ENCODE peak calls at places on chromosomes 11 and 22, in nine cellular contexts. W, E, P, O, T, N, Q, V and B are unnamed samples. For H3K4me1 and H3K27me3, the result is how much of the 10 kb centered on the place peaks cover.

GRCh38 chr11:116879789-116880402 is 42.5 kb upstream of the APOA1 start:
- DNase-seq in W (peak), E (peak), P (no peak), O (no peak), T (no peak), N (no peak), Q (no peak), V (peak), B (peak)

GRCh38 chr11:106076421-106076922 is 675 bp downstream of the KBTBD3 start:
- DNase-seq in W (peak), E (no peak), P (no peak), O (no peak), T (no peak), N (peak), Q (peak), V (no peak), B (no peak)

GRCh38 chr22:37563153-37564081 is 3.1 kb downstream of the CDC42EP1 start:
- DNase-seq in W (no peak), E (no peak), P (no peak), O (peak), T (peak), N (no peak), Q (peak), V (peak), B (no peak)

GRCh38 chr22:26559961-26560575 is 29.9 kb downstream of the TPST2 start:
- DNase-seq in W (no peak), E (no peak), P (no peak), O (no peak), T (no peak), N (no peak), Q (no peak), V (no peak), B (no peak)

GRCh38 chr11:120346233-120346632 is 10.0 kb downstream of the ARHGEF12 start:
- DNase-seq in W (no peak), E (no peak), P (no peak), O (no peak), T (no peak), N (no peak), Q (no peak), V (no peak), B (no peak)

GRCh38 chr11:66418168-66418985 is 2.5 kb upstream of the NPAS4 start:
- DNase-seq in W (peak), E (peak), P (peak), O (peak), T (no peak), N (peak), Q (peak), V (peak), B (peak)

GRCh38 chr11:98740335-98740734 is 280.4 kb upstream of the CNTN5 start:
- DNase-seq in W (no peak), E (no peak), P (no peak), O (no peak), T (no peak), N (no peak), Q (no peak), V (no peak), B (no peak)

GRCh38 chr22:28921585-28921879 is 38.2 kb downstream of the ZNRF3 start:
- DNase-seq in W (no peak), E (no peak), P (no peak), O (no peak), T (no peak), N (no peak), Q (no peak), V (no peak), B (no peak)

GRCh38 chr11:70207531-70208131 is 4.5 kb downstream of the FADD start:
- DNase-seq in W (no peak), E (no peak), P (no peak), O (no peak), T (peak), N (no peak), Q (no peak), V (no peak), B (no peak)

GRCh38 chr11:14773755-14774154 is 118.3 kb downstream of the CYP2R1 start:
- DNase-seq in W (peak), E (no peak), P (no peak), O (no peak), T (no peak), N (no peak), Q (no peak), V (no peak), B (no peak)

GRCh38 chr22:42872821-42873220 is 15.7 kb upstream of the ARFGAP3 start:
- DNase-seq in W (no peak), E (no peak), P (no peak), O (no peak), T (no peak), N (no peak), Q (no peak), V (no peak), B (no peak)

GRCh38 chr22:29971607-29972006 is 88.6 kb downstream of the MTMR3 start:
- DNase-seq in W (no peak), E (no peak), P (no peak), O (no peak), T (no peak), N (no peak), Q (no peak), V (no peak), B (no peak)

GRCh38 chr11:13939952-13940610 is 22.4 kb upstream of the SPON1 start:
- DNase-seq in W (no peak), E (no peak), P (no peak), O (no peak), T (no peak), N (no peak), Q (no peak), V (no peak), B (no peak)

DNA sequence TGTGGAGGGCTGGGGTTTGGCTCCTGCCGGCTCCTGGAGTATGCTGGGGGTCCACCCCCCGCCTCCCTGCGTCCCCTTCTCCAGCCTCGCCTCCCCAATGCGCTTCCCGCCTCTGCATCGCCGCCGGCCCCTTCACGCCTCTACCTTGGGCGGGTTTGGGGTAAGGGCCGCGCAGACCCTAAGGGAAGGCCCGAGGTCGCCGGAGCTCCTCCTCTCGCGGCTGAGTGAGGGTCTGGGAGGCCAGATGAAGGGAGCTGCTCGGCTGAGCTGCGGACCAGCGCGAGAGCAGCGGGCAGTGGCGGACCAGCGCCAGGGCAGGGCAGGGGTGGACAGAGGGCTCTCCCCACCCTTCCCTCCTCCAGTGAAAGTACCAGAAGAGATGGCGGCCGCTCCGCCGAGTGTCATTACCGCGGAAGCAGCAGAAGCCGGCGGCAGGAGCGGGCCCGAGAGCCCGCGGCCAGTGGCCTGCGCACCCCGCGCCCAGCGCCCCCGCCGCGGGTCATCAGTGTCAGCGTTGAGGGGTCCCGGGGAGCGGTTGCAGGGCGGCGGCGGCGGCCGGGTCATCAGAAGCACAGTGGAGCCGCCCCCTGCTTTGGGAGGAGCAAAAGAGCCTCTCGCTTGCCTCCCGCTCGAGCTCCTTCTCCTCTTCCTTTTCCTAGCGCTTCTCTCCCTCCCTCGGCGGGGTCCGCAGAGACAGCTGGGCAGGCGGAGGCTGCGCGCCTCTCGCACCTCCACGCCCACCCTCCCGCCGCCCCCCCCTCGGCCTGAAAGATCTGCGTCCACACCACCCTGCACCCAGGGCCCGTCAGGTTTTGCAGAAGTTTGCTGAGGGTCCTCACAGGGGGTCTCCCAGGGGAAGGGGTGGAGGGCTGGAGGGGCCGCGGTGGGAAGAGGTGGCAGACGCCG is 255.7 kb upstream of the CADM1 start:
- DNase-seq in W (peak), E (no peak), P (peak), O (peak), T (peak), N (peak), Q (peak), V (no peak), B (no peak)
- H3K4me3 ChIP-seq in W (peak), E (peak), P (peak), O (peak), T (peak), N (peak), Q (peak), V (no peak), B (no peak)

GRCh38 chr11:32434387-32435151 is 770 bp downstream of the WT1 start:
- DNase-seq in W (peak), E (no peak), P (peak), O (no peak), T (no peak), N (peak), Q (no peak), V (no peak), B (no peak)
- H3K4me1 ChIP-seq in W (under half), E (under half), P (under half), O (half or more), T (under half), N (under half), Q (under half), V (under half), B (half or more)

GRCh38 chr22:50551160-50551752 is 5.6 kb downstream of the KLHDC7B start:
- DNase-seq in W (no peak), E (no peak), P (no peak), O (no peak), T (peak), N (no peak), Q (peak), V (no peak), B (no peak)

GRCh38 chr22:50548913-50549790 is 3.5 kb downstream of the KLHDC7B start:
- DNase-seq in W (no peak), E (no peak), P (peak), O (no peak), T (no peak), N (no peak), Q (no peak), V (no peak), B (no peak)

GRCh38 chr22:50553310-50553709 is 7.6 kb downstream of the KLHDC7B start:
- DNase-seq in W (no peak), E (no peak), P (no peak), O (no peak), T (no peak), N (no peak), Q (no peak), V (no peak), B (no peak)

GRCh38 chr22:50548046-50548912 is 2.6 kb downstream of the KLHDC7B start:
- DNase-seq in W (no peak), E (no peak), P (peak), O (no peak), T (peak), N (no peak), Q (no peak), V (no peak), B (peak)

GRCh38 chr22:50550395-50550794 is 4.7 kb downstream of the KLHDC7B start:
- DNase-seq in W (no peak), E (no peak), P (no peak), O (no peak), T (no peak), N (no peak), Q (no peak), V (no peak), B (no peak)
- H3K27me3 ChIP-seq in W (under half), E (under half), P (under half), O (half or more), T (under half), N (under half), Q (under half), V (under half), B (under half)

GRCh38 chr11:30583505-30584280 is 2.5 kb downstream of the MPPED2 start:
- DNase-seq in W (peak), E (no peak), P (peak), O (peak), T (peak), N (no peak), Q (peak), V (no peak), B (no peak)
- H3K4me3 ChIP-seq in W (peak), E (peak), P (peak), O (peak), T (no peak), N (no peak), Q (peak), V (no peak), B (no peak)

DNA sequence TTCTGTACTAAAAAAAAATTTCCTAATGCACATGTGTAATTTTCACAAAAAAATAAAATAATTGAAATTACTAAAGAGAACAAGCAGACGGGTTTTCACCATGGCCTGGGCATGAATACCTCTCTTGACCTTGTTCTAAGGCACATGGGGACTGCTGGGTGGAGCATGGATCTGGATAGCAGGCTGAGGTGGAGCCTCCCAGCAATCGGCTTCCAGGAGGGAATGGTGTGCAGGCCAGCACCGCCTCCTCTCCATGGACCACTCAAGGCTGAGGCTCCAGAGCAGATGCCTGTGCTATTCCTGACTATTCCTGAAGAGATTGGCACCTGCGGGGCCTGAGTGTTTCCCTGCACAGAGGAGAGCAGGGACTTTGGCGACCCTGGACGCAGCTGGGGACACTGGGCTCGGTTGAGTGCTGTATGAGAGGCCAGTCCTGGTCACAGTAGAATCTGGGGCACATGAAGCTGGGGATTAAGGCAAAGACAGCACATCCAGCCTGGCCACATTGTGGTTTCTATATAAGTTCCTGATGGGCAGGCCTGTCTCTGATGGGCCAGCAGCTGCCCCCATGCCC is 963.6 kb downstream of the BRD1 start:
- DNase-seq in W (no peak), E (no peak), P (no peak), O (no peak), T (no peak), N (no peak), Q (peak), V (no peak), B (no peak)
- H3K4me1 ChIP-seq in W (under half), E (under half), P (under half), O (under half), T (under half), N (under half), Q (under half), V (under half), B (under half)

GRCh38 chr11:1057806-1058205 is 16.9 kb upstream of the MUC2 start:
- DNase-seq in W (no peak), E (no peak), P (no peak), O (no peak), T (peak), N (no peak), Q (no peak), V (no peak), B (no peak)
- H3K27me3 ChIP-seq in W (under half), E (under half), P (under half), O (half or more), T (under half), N (under half), Q (under half), V (under half), B (under half)

DNA sequence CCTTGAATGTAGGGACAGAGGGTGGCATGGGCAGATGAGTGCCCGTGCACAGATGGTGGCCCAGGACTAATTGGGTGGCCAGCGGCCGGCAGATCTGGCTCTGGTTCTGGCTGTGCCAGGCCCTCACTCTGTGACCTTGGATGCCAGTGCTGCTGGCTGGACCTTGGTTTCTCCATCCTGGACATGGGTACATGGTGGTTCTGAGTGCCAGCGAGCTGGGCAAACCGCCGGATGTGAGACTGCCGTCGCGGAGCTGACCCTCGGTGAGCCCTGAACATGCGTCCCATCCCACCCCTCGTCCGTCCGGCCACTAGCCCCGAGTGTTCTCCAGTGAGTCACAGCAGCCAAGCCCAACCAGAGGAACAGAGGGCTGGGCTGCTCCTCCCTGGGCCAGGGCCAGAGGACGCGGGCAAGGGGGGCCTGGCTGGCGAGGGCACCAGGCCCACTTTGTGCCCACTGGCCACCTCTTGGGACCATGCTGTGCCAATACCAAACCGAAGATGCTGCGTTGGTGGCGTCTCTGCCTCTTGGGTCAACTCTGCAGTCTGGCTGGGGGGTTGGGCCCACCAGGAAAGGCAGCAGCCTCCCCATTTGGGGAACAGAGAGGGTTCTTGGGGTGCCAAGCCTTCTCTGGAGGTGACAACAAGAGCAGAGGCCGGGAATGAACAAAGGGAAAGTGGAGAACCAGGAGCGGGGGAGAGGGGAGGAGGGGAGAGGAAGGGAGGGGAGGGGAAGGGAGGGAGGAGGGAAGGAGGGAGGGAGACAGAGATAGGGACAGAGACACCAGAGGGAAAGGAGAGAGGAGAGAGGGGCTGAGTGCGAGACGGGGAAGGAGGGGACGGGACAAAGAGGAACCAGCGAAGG is 10.7 kb downstream of the LSP1 start:
- DNase-seq in W (peak), E (no peak), P (no peak), O (peak), T (peak), N (peak), Q (peak), V (peak), B (no peak)
- H3K4me3 ChIP-seq in W (no peak), E (no peak), P (no peak), O (peak), T (no peak), N (no peak), Q (peak), V (no peak), B (no peak)

DNA sequence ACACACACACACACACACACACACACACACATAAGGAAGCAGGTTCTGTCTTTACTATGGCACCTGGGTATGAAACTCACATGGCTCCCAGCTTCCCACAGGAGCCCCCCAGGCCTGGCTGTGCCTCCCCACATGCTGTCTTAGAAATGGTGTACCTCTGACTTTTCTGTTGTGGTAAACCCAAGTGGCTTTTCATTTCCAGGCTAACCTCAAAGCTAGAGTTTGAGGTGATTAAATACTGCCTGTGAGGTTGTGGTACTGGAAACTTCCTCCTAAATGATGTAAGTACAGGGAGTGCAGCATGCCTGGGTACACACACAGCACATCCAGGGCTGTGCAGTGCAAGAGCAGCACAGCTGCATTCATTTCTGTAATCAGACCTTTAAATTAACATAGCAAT is 34.4 kb downstream of the ME3 start:
- DNase-seq in W (no peak), E (no peak), P (no peak), O (no peak), T (no peak), N (no peak), Q (no peak), V (no peak), B (no peak)
- H3K4me1 ChIP-seq in W (under half), E (under half), P (under half), O (under half), T (under half), N (under half), Q (under half), V (under half), B (under half)